ENCODE peak calls at places on chromosomes 13 and 19, in six cellular contexts. One of them, this sample, is unnamed.

GRCh38 chr13:45811891-45812583 is 39.5 kb downstream of the SIAH3 start:
- DNase-seq in IMR-90: no peak
- DNase-seq in A549: no peak
- DNase-seq in GM12878: no peak
- DNase-seq in HepG2: no peak
- DNase-seq in K562: no peak
- DNase-seq in this sample: no peak

GRCh38 chr13:95553614-95554385 is 1.3 kb downstream of the CLDN10 start:
- DNase-seq in HepG2: no peak
- DNase-seq in K562: no peak
- DNase-seq in GM12878: no peak
- DNase-seq in A549: no peak
- DNase-seq in IMR-90: no peak
- DNase-seq in this sample: no peak

GRCh38 chr19:8609210-8610040 is 1.1 kb downstream of the ADAMTS10 start:
- DNase-seq in A549: peak
- DNase-seq in K562: peak
- DNase-seq in HepG2: peak
- DNase-seq in IMR-90: peak
- DNase-seq in GM12878: no peak
- DNase-seq in this sample: peak

GRCh38 chr13:43664700-43665191 is 122.0 kb downstream of the ENOX1 start:
- DNase-seq in IMR-90: peak
- DNase-seq in GM12878: no peak
- DNase-seq in K562: no peak
- DNase-seq in HepG2: no peak
- DNase-seq in A549: no peak
- DNase-seq in this sample: no peak

GRCh38 chr13:39263033-39263432 is 224.8 kb downstream of the NHLRC3 start:
- DNase-seq in GM12878: peak
- DNase-seq in HepG2: peak
- DNase-seq in K562: peak
- DNase-seq in A549: peak
- DNase-seq in IMR-90: peak
- DNase-seq in this sample: peak

GRCh38 chr19:7677664-7678311 is 898 bp downstream of the MCEMP1 start:
- DNase-seq in GM12878: no peak
- DNase-seq in HepG2: peak
- DNase-seq in IMR-90: no peak
- DNase-seq in A549: no peak
- DNase-seq in K562: no peak
- DNase-seq in this sample: no peak

GRCh38 chr13:34412817-34413365 is 529.2 kb upstream of the NBEA start:
- DNase-seq in HepG2: no peak
- DNase-seq in GM12878: no peak
- DNase-seq in IMR-90: no peak
- DNase-seq in K562: no peak
- DNase-seq in A549: no peak
- DNase-seq in this sample: no peak

GRCh38 chr13:44084146-44084545 is 204.4 kb downstream of the LACC1 start:
- DNase-seq in HepG2: no peak
- DNase-seq in GM12878: no peak
- DNase-seq in IMR-90: no peak
- DNase-seq in K562: no peak
- DNase-seq in A549: no peak
- DNase-seq in this sample: no peak

GRCh38 chr13:59064042-59064441 is 1099.7 kb downstream of the DIAPH3 start:
- DNase-seq in HepG2: no peak
- DNase-seq in GM12878: no peak
- DNase-seq in A549: no peak
- DNase-seq in IMR-90: no peak
- DNase-seq in K562: no peak
- DNase-seq in this sample: no peak

GRCh38 chr19:55688422-55689218 is 13.6 kb downstream of the EPN1 start:
- DNase-seq in IMR-90: no peak
- DNase-seq in K562: peak
- DNase-seq in A549: no peak
- DNase-seq in HepG2: no peak
- DNase-seq in GM12878: no peak
- DNase-seq in this sample: no peak

GRCh38 chr19:4191044-4191443 is 8.6 kb downstream of the ANKRD24 start:
- DNase-seq in GM12878: no peak
- DNase-seq in K562: no peak
- DNase-seq in HepG2: no peak
- DNase-seq in IMR-90: no peak
- DNase-seq in A549: no peak
- DNase-seq in this sample: no peak

GRCh38 chr13:48560657-48561337 is 27.9 kb upstream of the RCBTB2 start:
- DNase-seq in GM12878: no peak
- DNase-seq in A549: no peak
- DNase-seq in HepG2: no peak
- DNase-seq in IMR-90: no peak
- DNase-seq in K562: no peak
- DNase-seq in this sample: no peak

DNA sequence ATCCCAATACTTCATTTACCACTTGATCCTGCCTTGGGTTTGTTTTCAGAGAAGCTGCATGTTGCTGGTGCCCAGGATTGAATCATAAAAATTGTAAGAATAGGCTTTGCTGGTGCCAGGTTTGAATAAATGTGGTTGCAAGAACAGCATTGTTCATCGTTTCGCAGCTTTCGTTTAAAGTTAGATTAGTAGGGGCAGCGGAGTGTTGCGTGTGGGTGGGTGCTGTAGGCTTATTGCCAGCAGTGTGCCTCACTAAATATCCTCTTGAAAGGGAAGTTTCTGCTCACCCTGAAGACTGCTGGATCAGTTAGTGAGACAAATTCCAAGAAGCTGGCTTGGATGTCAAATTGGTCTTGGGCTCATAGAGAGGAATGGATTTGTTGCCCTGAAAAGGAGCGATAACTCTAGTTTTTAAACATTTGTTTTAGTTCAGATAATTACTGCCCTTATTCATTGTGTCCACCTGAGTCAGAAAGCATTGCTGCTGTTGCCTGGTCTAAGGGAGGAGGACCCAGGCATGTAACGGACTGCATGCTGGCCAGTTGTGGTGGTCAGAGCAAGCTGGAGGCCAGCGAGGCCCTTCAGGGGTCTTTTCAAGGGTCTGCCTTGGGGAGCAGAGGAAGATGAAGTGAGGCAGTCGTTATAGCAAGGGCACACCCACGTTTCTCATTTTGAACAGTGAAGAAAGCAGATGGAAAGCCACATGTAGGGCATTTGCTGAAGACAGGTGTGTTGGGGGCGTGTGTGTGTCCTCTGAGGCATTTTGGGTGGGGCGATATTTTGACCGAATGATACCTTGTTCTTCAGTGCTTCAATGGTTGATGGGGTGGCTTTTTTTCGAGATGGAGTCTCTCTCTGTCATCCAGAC is 8.5 kb downstream of the ILF3 start:
- DNase-seq in K562: no peak
- DNase-seq in IMR-90: peak
- DNase-seq in HepG2: no peak
- DNase-seq in A549: no peak
- DNase-seq in GM12878: no peak
- DNase-seq in this sample: no peak
- TF ChIP-seq SMC3 in K562: no peak
- TF ChIP-seq SMC3 in IMR-90: no peak
- TF ChIP-seq SMC3 in HepG2: no peak
- TF ChIP-seq SMC3 in A549: no peak
- TF ChIP-seq SMC3 in GM12878: no peak
- TF ChIP-seq SMC3 in this sample: no peak

DNA sequence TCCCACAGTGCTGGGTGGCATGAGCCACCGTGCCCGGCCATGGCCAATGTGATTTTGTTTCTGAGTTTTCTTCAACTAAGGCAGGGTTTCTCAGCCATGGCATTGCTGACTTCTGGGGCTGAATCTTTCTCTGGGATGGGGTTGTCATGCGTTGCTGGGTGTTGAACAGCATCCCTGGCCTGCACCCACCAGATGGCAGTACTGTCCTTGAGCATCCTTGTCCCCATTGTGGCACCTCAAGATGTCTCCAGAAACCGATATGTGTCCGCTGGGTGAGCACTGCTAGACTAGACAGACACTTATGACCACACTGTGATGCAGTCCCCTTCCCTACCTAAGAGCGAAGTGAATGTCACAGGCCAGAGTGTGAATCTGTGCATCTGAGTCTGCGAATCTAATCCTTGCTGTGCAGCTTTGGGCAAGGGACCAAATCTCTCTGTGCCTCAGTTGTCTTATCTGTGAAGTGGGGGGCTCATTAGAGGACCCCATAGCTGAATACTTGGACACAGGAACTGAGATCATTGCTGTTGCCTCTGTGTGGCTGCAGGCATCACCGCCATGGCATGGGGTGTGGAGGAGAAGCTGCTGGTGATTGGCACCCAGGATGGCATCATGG is 50.3 kb upstream of the SIN3B start:
- DNase-seq in A549: peak
- DNase-seq in K562: peak
- DNase-seq in IMR-90: peak
- DNase-seq in GM12878: peak
- DNase-seq in HepG2: peak
- DNase-seq in this sample: peak
- TF ChIP-seq SMC3 in A549: peak
- TF ChIP-seq SMC3 in K562: peak
- TF ChIP-seq SMC3 in IMR-90: peak
- TF ChIP-seq SMC3 in GM12878: peak
- TF ChIP-seq SMC3 in HepG2: peak
- TF ChIP-seq SMC3 in this sample: peak

GRCh38 chr13:65093352-65093751 is 2136.8 kb downstream of the PCDH9 start:
- DNase-seq in HepG2: no peak
- DNase-seq in GM12878: no peak
- DNase-seq in IMR-90: no peak
- DNase-seq in K562: no peak
- DNase-seq in A549: no peak
- DNase-seq in this sample: peak

GRCh38 chr13:65091031-65091430 is 2139.1 kb downstream of the PCDH9 start:
- DNase-seq in GM12878: no peak
- DNase-seq in HepG2: no peak
- DNase-seq in IMR-90: no peak
- DNase-seq in K562: no peak
- DNase-seq in A549: no peak
- DNase-seq in this sample: no peak

GRCh38 chr13:65095118-65095517 is 2135.0 kb downstream of the PCDH9 start:
- DNase-seq in K562: no peak
- DNase-seq in A549: no peak
- DNase-seq in IMR-90: no peak
- DNase-seq in HepG2: no peak
- DNase-seq in GM12878: no peak
- DNase-seq in this sample: peak

GRCh38 chr13:65085977-65086376 is 2144.2 kb downstream of the PCDH9 start:
- DNase-seq in IMR-90: no peak
- DNase-seq in GM12878: no peak
- DNase-seq in A549: no peak
- DNase-seq in HepG2: no peak
- DNase-seq in K562: no peak
- DNase-seq in this sample: no peak

DNA sequence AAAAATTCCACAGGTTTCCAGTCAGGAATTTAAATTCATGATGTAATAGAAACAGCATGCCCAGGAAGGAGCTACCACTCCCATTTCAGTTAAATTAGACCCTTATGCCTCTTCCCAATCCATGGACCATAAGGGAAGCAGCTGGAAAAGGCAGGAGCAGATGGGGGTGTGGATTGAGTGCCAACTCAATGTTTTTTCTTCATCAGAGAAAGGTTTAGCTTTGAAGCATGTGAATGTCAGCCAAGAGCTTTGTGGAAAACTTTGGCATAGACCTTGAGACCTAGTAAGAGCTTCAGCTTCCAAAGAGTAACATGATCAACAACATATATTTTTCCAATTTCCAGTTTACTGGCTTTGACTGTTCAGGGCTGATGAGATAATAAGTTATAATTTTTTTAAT is 2139.9 kb downstream of the PCDH9 start:
- DNase-seq in HepG2: no peak
- DNase-seq in K562: no peak
- DNase-seq in IMR-90: no peak
- DNase-seq in A549: no peak
- DNase-seq in GM12878: no peak
- DNase-seq in this sample: no peak
- TF ChIP-seq SMC3 in HepG2: no peak
- TF ChIP-seq SMC3 in K562: no peak
- TF ChIP-seq SMC3 in IMR-90: no peak
- TF ChIP-seq SMC3 in A549: no peak
- TF ChIP-seq SMC3 in GM12878: no peak
- TF ChIP-seq SMC3 in this sample: no peak

GRCh38 chr19:1214862-1215731 is 9.5 kb downstream of the STK11 start:
- DNase-seq in GM12878: no peak
- DNase-seq in K562: no peak
- DNase-seq in A549: no peak
- DNase-seq in IMR-90: no peak
- DNase-seq in HepG2: no peak
- DNase-seq in this sample: peak

GRCh38 chr19:1214299-1214861 is 8.8 kb downstream of the STK11 start:
- DNase-seq in A549: no peak
- DNase-seq in HepG2: no peak
- DNase-seq in GM12878: no peak
- DNase-seq in K562: no peak
- DNase-seq in IMR-90: no peak
- DNase-seq in this sample: no peak

GRCh38 chr19:1210227-1210538 is 4.6 kb downstream of the STK11 start:
- DNase-seq in GM12878: no peak
- DNase-seq in HepG2: no peak
- DNase-seq in K562: no peak
- DNase-seq in IMR-90: no peak
- DNase-seq in A549: no peak
- DNase-seq in this sample: no peak

GRCh38 chr19:1213391-1214286 is 8.1 kb downstream of the STK11 start:
- DNase-seq in K562: no peak
- DNase-seq in GM12878: peak
- DNase-seq in A549: no peak
- DNase-seq in IMR-90: peak
- DNase-seq in HepG2: no peak
- DNase-seq in this sample: peak

GRCh38 chr19:1211494-1212234 is 6.1 kb downstream of the STK11 start:
- DNase-seq in K562: peak
- DNase-seq in HepG2: no peak
- DNase-seq in IMR-90: no peak
- DNase-seq in GM12878: no peak
- DNase-seq in A549: no peak
- DNase-seq in this sample: no peak
- TF ChIP-seq SMC3 in K562: no peak
- TF ChIP-seq SMC3 in HepG2: no peak
- TF ChIP-seq SMC3 in IMR-90: no peak
- TF ChIP-seq SMC3 in GM12878: no peak
- TF ChIP-seq SMC3 in A549: no peak
- TF ChIP-seq SMC3 in this sample: no peak

This sample was measured in SK-N-SH.